ENCODE peak calls at places on chromosomes 7 and 10, in five cellular contexts. C is DND-41, G is lower lobe of right lung, X is upper lobe of right lung, U is GM06990. D is an unnamed sample.
A peak's percentile ranks its signal among the peaks of the same experiment; 100 is the strongest.

GRCh38 chr10:91537614-91538383 is 95.1 kb downstream of the PPP1R3C start:
- DNase-seq in C (no peak), G (no peak), X (no peak), U (no peak), D (no peak)

GRCh38 chr7:86252406-86252805 is 391.3 kb upstream of the GRM3 start:
- DNase-seq in C (no peak), G (no peak), X (no peak), U (no peak), D (no peak)

GRCh38 chr10:95308389-95309302 is 17.8 kb upstream of the PDLIM1 start:
- DNase-seq in C (no peak), G (peak; percentile 84), X (peak; percentile 85), U (no peak), D (peak; percentile 99)

GRCh38 chr7:124764847-124765400 is 668 bp downstream of the GPR37 start:
- DNase-seq in C (no peak), G (peak; percentile 46), X (peak; percentile 64), U (peak; percentile 30), D (peak; percentile 41)

GRCh38 chr10:93346060-93346459 is 136.1 kb downstream of the MYOF start:
- DNase-seq in C (no peak), G (no peak), X (no peak), U (no peak), D (no peak)

GRCh38 chr10:117163061-117163953 is 25.2 kb upstream of the VAX1 start:
- DNase-seq in C (no peak), G (no peak), X (no peak), U (no peak), D (peak; percentile 51)

GRCh38 chr10:10320981-10321380 is 696.7 kb upstream of the CELF2 start:
- DNase-seq in C (no peak), G (no peak), X (no peak), U (no peak), D (peak; percentile 89)

GRCh38 chr10:62258926-62259325 is 9.7 kb downstream of the RTKN2 start:
- DNase-seq in C (no peak), G (no peak), X (no peak), U (no peak), D (no peak)

GRCh38 chr10:12633776-12634390 is 284.5 kb downstream of the CAMK1D start:
- DNase-seq in C (no peak), G (no peak), X (no peak), U (no peak), D (no peak)

GRCh38 chr10:71015674-71016073 is 127.3 kb upstream of the PCBD1 start:
- DNase-seq in C (no peak), G (no peak), X (no peak), U (no peak), D (no peak)

GRCh38 chr7:1571261-1571650 is 1.4 kb upstream of the PSMG3 start:
- DNase-seq in C (no peak), G (peak; percentile 45), X (no peak), U (no peak), D (peak; percentile 80)

GRCh38 chr7:84908196-84908793 is 278.6 kb downstream of the SEMA3D start:
- DNase-seq in C (no peak), G (no peak), X (no peak), U (no peak), D (no peak)

GRCh38 chr7:139543801-139544603 is 20.5 kb downstream of the CLEC2L start:
- DNase-seq in C (peak; percentile 18), G (no peak), X (peak; percentile 57), U (no peak), D (no peak)

GRCh38 chr7:7989133-7989984 is 20.8 kb downstream of the GLCCI1 start:
- DNase-seq in C (no peak), G (no peak), X (no peak), U (no peak), D (no peak)
- H3K4me3 ChIP-seq in C (no peak overlapping the region), G (peak overlapping the region; percentile 1), X (no peak overlapping the region), U (peak overlapping the region; percentile 36), D (no peak overlapping the region)

GRCh38 chr7:123455965-123456364 is 78.4 kb downstream of the IQUB start:
- DNase-seq in C (no peak), G (no peak), X (no peak), U (no peak), D (no peak)

GRCh38 chr7:123463890-123464289 is 70.5 kb downstream of the IQUB start:
- DNase-seq in C (no peak), G (no peak), X (no peak), U (no peak), D (no peak)

GRCh38 chr7:123460616-123461015 is 73.8 kb downstream of the IQUB start:
- DNase-seq in C (no peak), G (no peak), X (no peak), U (no peak), D (peak; percentile 93)
- H3K36me3 ChIP-seq in C (no peaks in the 10 kb centered on the region), G (no peaks in the 10 kb centered on the region), X (no peaks in the 10 kb centered on the region), U (no peaks in the 10 kb centered on the region), D (no peaks in the 10 kb centered on the region)

GRCh38 chr7:128915841-128916642 is 5.5 kb upstream of the KCP start:
- DNase-seq in C (no peak), G (no peak), X (no peak), U (no peak), D (no peak)
- H3K4me3 ChIP-seq in C (no peak overlapping the region), G (peak overlapping the region; percentile 39), X (no peak overlapping the region), U (no peak overlapping the region), D (no peak overlapping the region)

DNA sequence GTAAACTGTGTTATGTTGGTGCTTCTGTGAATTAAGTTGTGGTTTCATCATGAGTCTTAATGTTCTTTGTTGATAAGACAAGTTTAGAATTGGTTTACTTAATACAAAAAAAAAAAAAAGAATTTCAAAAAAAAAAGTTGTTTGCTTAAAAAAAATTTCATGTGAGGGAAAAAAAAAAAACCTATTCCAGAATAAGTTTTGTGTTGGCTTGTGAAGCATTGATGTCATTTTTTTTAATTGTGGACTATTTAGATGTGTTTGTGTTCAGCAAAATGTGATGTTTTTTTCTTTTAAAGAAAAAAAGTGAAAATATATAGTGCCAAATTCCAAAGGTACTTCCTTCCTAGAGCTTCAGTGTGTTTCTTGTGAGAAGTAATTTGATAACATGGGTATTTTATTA is 280.3 kb downstream of the USP6NL start:
- DNase-seq in C (no peak), G (no peak), X (no peak), U (no peak), D (no peak)
- H3K36me3 ChIP-seq in C (peaks cover 64% of the 10 kb centered on the region), G (peaks cover 66% of the 10 kb centered on the region), X (peaks cover 59% of the 10 kb centered on the region), U (peaks cover 20% of the 10 kb centered on the region), D (peaks cover 5% of the 10 kb centered on the region)

GRCh38 chr10:113857210-113857609 is 2.7 kb downstream of the NHLRC2 start:
- DNase-seq in C (no peak), G (no peak), X (no peak), U (no peak), D (no peak)
- H3K4me3 ChIP-seq in C (no peak overlapping the region), G (no peak overlapping the region), X (no peak overlapping the region), U (peak overlapping the region; percentile 19), D (no peak overlapping the region)

D was measured in cardiac muscle cell.